ENCODE peak calls at places on chromosomes 7 and 10, in ten cellular contexts. Y is GM23248; E is A549; A is epithelial cell of esophagus; M is NCI-H2171; S is GM04503; U is activated naive CD8-positive, alpha-beta T cell treated with anti-CD3 and anti-CD28 coated beads, Interleukin-2, amount 50 U/mL, for 24 hours; B is Right ventricle myocardium superior; D is activated T-cell treated with anti-CD3 and anti-CD28 coated beads for 4 hours; Q is Calu3. F is an unnamed sample.
A peak's percentile ranks its signal among the peaks of the same experiment; 100 is the strongest.

GRCh38 chr7:17239683-17240521 is 58.5 kb upstream of the AHR start:
- DNase-seq in Y (peak; percentile 27), E (peak; percentile 35), A (peak; percentile 45), M (no peak), S (peak; percentile 21), U (no peak), B (no peak), D (no peak), Q (no peak), F (no peak)

GRCh38 chr10:101485681-101486554 is 102.1 kb downstream of the POLL start:
- DNase-seq in Y (peak; percentile 18), E (no peak), A (no peak), M (no peak), S (no peak), U (no peak), B (no peak), D (no peak), Q (no peak), F (no peak)

GRCh38 chr10:4127518-4128315 is 342.7 kb upstream of the KLF6 start:
- DNase-seq in Y (no peak), E (no peak), A (no peak), M (no peak), S (no peak), U (no peak), B (no peak), D (no peak), Q (peak; percentile 41), F (peak; percentile 20)

GRCh38 chr10:78754269-78755074 is 314.3 kb upstream of the ZMIZ1 start:
- DNase-seq in Y (peak; percentile 47), E (no peak), A (no peak), M (no peak), S (no peak), U (no peak), B (no peak), D (no peak), Q (no peak), F (no peak)

GRCh38 chr7:72101444-72101843 is 310.7 kb downstream of the CALN1 start:
- DNase-seq in Y (no peak), E (no peak), A (no peak), M (no peak), S (no peak), U (no peak), B (no peak), D (no peak), Q (no peak), F (no peak)

GRCh38 chr10:128481152-128481551 is 354.9 kb upstream of the MKI67 start:
- DNase-seq in Y (no peak), E (no peak), A (no peak), M (peak; percentile 50), S (no peak), U (no peak), B (no peak), D (no peak), Q (no peak), F (no peak)

GRCh38 chr7:87218941-87219544 is 489 bp downstream of the TMEM243 start:
- DNase-seq in Y (peak; percentile 78), E (peak; percentile 42), A (peak; percentile 46), M (no peak), S (no peak), U (peak; percentile 34), B (peak; percentile 82), D (peak; percentile 21), Q (peak; percentile 47), F (peak; percentile 63)

GRCh38 chr10:28575852-28576251 is 42.9 kb downstream of the WAC start:
- DNase-seq in Y (no peak), E (no peak), A (no peak), M (no peak), S (no peak), U (no peak), B (no peak), D (no peak), Q (no peak), F (no peak)

GRCh38 chr7:23524473-23524872 is 7.3 kb downstream of the TRA2A start:
- DNase-seq in Y (no peak), E (no peak), A (no peak), M (no peak), S (no peak), U (no peak), B (no peak), D (no peak), Q (no peak), F (no peak)

GRCh38 chr7:123692471-123692877 is 36.8 kb downstream of the LMOD2 start:
- DNase-seq in Y (no peak), E (no peak), A (no peak), M (no peak), S (no peak), U (no peak), B (no peak), D (no peak), Q (no peak), F (no peak)

F was measured in body of pancreas.